ENCODE peak calls at places on chromosomes 12 and 14, in ten cellular contexts. Z, K, W, V, Q, C, T, E, F and S are unnamed samples.

GRCh38 chr14:71731096-71731495 is 201.1 kb upstream of the RGS6 start:
- DNase-seq in V (no peak), F (no peak), Z (no peak), Q (no peak), W (no peak), E (no peak), T (no peak), C (no peak), K (no peak), S (no peak)

GRCh38 chr12:7188557-7189397 is 709 bp upstream of the PEX5 start:
- DNase-seq in F (peak), Z (peak), Q (peak), K (peak), E (peak), W (peak), C (peak), V (peak), T (peak), S (no peak)

GRCh38 chr14:88559852-88560251 is 3.0 kb upstream of the ZC3H14 start:
- DNase-seq in V (peak), F (no peak), T (peak), W (no peak), E (no peak), K (no peak), Q (no peak), Z (no peak), C (no peak), S (no peak)

GRCh38 chr14:100591453-100592371 is 4.5 kb upstream of the BEGAIN start:
- DNase-seq in F (no peak), Q (no peak), K (no peak), Z (no peak), V (no peak), T (no peak), W (peak), C (no peak), E (no peak), S (no peak)

GRCh38 chr12:12660201-12660600 is 35.8 kb downstream of the GPR19 start:
- DNase-seq in T (no peak), F (no peak), Q (no peak), K (no peak), V (no peak), Z (no peak), E (no peak), W (no peak), C (no peak), S (no peak)

GRCh38 chr12:6697584-6698351 is 2.8 kb downstream of the PIANP start:
- DNase-seq in V (peak), F (peak), E (no peak), Q (peak), C (no peak), K (no peak), T (peak), Z (no peak), W (no peak), S (peak)

GRCh38 chr14:92802678-92803077 is 8.6 kb downstream of the GOLGA5 start:
- DNase-seq in Z (no peak), F (no peak), E (no peak), T (no peak), W (no peak), Q (no peak), C (no peak), K (no peak), V (no peak), S (no peak)

GRCh38 chr14:41505491-41505890 is 101.2 kb upstream of the LRFN5 start:
- DNase-seq in Z (no peak), W (no peak), K (no peak), Q (no peak), E (no peak), F (peak), C (no peak), V (no peak), T (peak), S (no peak)

GRCh38 chr12:60148109-60148508 is 552.3 kb downstream of the SLC16A7 start:
- DNase-seq in E (no peak), V (peak), T (peak), Q (no peak), K (no peak), Z (no peak), C (no peak), F (peak), W (no peak), S (no peak)

GRCh38 chr12:101018540-101018939 is 191.5 kb downstream of the SLC5A8 start:
- DNase-seq in C (no peak), T (peak), W (no peak), Z (no peak), K (no peak), E (no peak), Q (no peak), V (peak), F (peak), S (no peak)

GRCh38 chr12:32859389-32859788 is 37.2 kb downstream of the PKP2 start:
- DNase-seq in E (no peak), C (no peak), K (no peak), F (no peak), W (no peak), Q (no peak), T (no peak), V (no peak), Z (no peak), S (no peak)

GRCh38 chr12:95601091-95601490 is 49.8 kb upstream of the USP44 start:
- DNase-seq in F (no peak), C (no peak), E (no peak), Z (no peak), V (no peak), Q (no peak), T (no peak), W (no peak), K (no peak), S (no peak)

GRCh38 chr12:126219139-126219538 is 1153.9 kb downstream of the AACS start:
- DNase-seq in Q (no peak), C (no peak), E (no peak), F (no peak), W (no peak), Z (no peak), K (no peak), T (no peak), V (no peak), S (no peak)

GRCh38 chr12:591571-592505 is 71.4 kb downstream of the NINJ2 start:
- DNase-seq in T (no peak), E (no peak), C (no peak), F (no peak), Q (no peak), K (no peak), W (no peak), V (no peak), Z (no peak), S (no peak)

GRCh38 chr12:126083931-126084330 is 1018.7 kb downstream of the AACS start:
- DNase-seq in T (no peak), W (no peak), C (no peak), F (no peak), Q (no peak), K (no peak), V (no peak), Z (no peak), E (no peak), S (no peak)

GRCh38 chr12:12794686-12795085 is 9.2 kb downstream of the APOLD1 start:
- DNase-seq in C (no peak), E (no peak), K (no peak), W (no peak), Q (no peak), Z (no peak), F (no peak), T (no peak), V (no peak), S (no peak)

GRCh38 chr12:122022393-122023338 is 982 bp downstream of the BCL7A start:
- DNase-seq in E (peak), F (no peak), V (peak), Q (peak), Z (peak), C (no peak), K (no peak), W (no peak), T (peak), S (no peak)

GRCh38 chr12:30985814-30986452 is 59.4 kb downstream of the TSPAN11 start:
- DNase-seq in E (peak), F (peak), V (peak), Q (peak), W (peak), Z (peak), K (no peak), T (peak), C (peak), S (peak)

GRCh38 chr14:63881926-63882325 is 29.1 kb downstream of the SYNE2 start:
- DNase-seq in C (no peak), Q (no peak), T (no peak), E (no peak), F (no peak), W (no peak), K (no peak), V (no peak), Z (no peak), S (no peak)

GRCh38 chr12:41634096-41634495 is 446.0 kb downstream of the PDZRN4 start:
- DNase-seq in E (no peak), K (no peak), V (no peak), Z (no peak), T (no peak), W (no peak), C (no peak), Q (no peak), F (no peak), S (no peak)

GRCh38 chr12:126747530-126748149 is 1519.3 kb upstream of the TMEM132C start:
- DNase-seq in C (peak), W (peak), E (peak), F (no peak), V (peak), K (peak), T (peak), Q (peak), Z (peak), S (peak)

GRCh38 chr14:81298122-81298521 is 77.4 kb upstream of the GTF2A1 start:
- DNase-seq in W (no peak), Z (no peak), K (no peak), V (no peak), E (no peak), C (no peak), Q (no peak), T (no peak), F (no peak), S (no peak)

GRCh38 chr14:105847400-105847799 is 321.0 kb downstream of the TMEM121 start:
- DNase-seq in V (no peak), Q (no peak), W (peak), K (no peak), Z (no peak), T (no peak), F (no peak), C (no peak), E (no peak), S (no peak)

GRCh38 chr14:89681086-89682018 is 264.3 kb upstream of the FOXN3 start:
- DNase-seq in Z (no peak), C (no peak), E (peak), F (no peak), V (no peak), Q (peak), T (no peak), W (peak), K (peak), S (no peak)

GRCh38 chr12:111685322-111685810 is 390 bp downstream of the BRAP start:
- DNase-seq in Q (no peak), E (no peak), F (peak), W (peak), V (no peak), Z (peak), T (no peak), K (no peak), C (no peak), S (no peak)

GRCh38 chr12:17680220-17680619 is 409.8 kb downstream of the RERGL start:
- DNase-seq in C (no peak), K (no peak), Z (no peak), E (no peak), F (no peak), W (no peak), T (no peak), V (no peak), Q (no peak), S (no peak)

GRCh38 chr12:48379784-48380183 is 29.1 kb upstream of the ZNF641 start:
- DNase-seq in W (no peak), K (no peak), T (peak), Q (no peak), F (no peak), V (no peak), E (no peak), Z (no peak), C (no peak), S (no peak)

GRCh38 chr12:1870086-1870485 is 48.4 kb downstream of the CACNA2D4 start:
- DNase-seq in Q (no peak), F (no peak), C (peak), V (no peak), T (no peak), Z (no peak), K (no peak), W (no peak), E (no peak), S (no peak)

GRCh38 chr14:96362071-96362964 is 823 bp downstream of the ATG2B start:
- DNase-seq in V (peak), E (peak), Z (peak), Q (peak), C (peak), W (no peak), T (peak), K (peak), F (peak), S (peak)

GRCh38 chr14:56195727-56196126 is 77.5 kb downstream of the PELI2 start:
- DNase-seq in V (peak), Q (peak), K (no peak), C (no peak), Z (peak), E (peak), W (no peak), F (no peak), T (no peak), S (peak)

GRCh38 chr14:50679674-50680073 is 11.6 kb upstream of the SAV1 start:
- DNase-seq in K (no peak), W (no peak), F (no peak), T (no peak), E (no peak), Q (no peak), Z (no peak), C (no peak), V (no peak), S (no peak)

GRCh38 chr12:48040294-48040820 is 36.1 kb upstream of the COL2A1 start:
- DNase-seq in F (no peak), C (no peak), E (no peak), V (no peak), T (no peak), Q (no peak), K (no peak), Z (no peak), W (no peak), S (no peak)

GRCh38 chr12:59040651-59041050 is 120.3 kb upstream of the LRIG3 start:
- DNase-seq in V (peak), Q (no peak), F (peak), T (peak), Z (no peak), E (no peak), W (no peak), K (no peak), C (no peak), S (no peak)

GRCh38 chr14:100488057-100488456 is 99.2 kb downstream of the BEGAIN start:
- DNase-seq in F (no peak), Z (no peak), T (no peak), Q (no peak), V (no peak), C (no peak), K (no peak), E (no peak), W (no peak), S (no peak)

GRCh38 chr12:21456291-21456780 is 18.9 kb downstream of the PYROXD1 start:
- DNase-seq in V (no peak), Q (peak), T (no peak), E (peak), F (no peak), C (no peak), W (no peak), K (peak), Z (no peak), S (no peak)

GRCh38 chr14:52268191-52269061 is 928 bp downstream of the PTGDR start:
- DNase-seq in F (no peak), C (no peak), Q (peak), K (peak), W (no peak), Z (no peak), T (peak), V (peak), E (peak), S (no peak)

GRCh38 chr12:41019461-41019860 is 168.7 kb upstream of the PDZRN4 start:
- DNase-seq in E (no peak), W (no peak), C (no peak), T (no peak), Q (no peak), V (no peak), Z (no peak), F (no peak), K (no peak), S (no peak)

GRCh38 chr12:116248433-116248832 is 29.1 kb downstream of the MED13L start:
- DNase-seq in C (no peak), W (no peak), Q (no peak), F (no peak), V (no peak), Z (no peak), T (no peak), K (no peak), E (no peak), S (no peak)

GRCh38 chr12:12987421-12987820 is 12.6 kb downstream of the HEBP1 start:
- DNase-seq in Q (no peak), E (no peak), F (no peak), W (no peak), C (no peak), Z (no peak), T (no peak), V (no peak), K (no peak), S (no peak)